ENCODE peak calls at places on chromosomes 11 and 22, in four cellular contexts. C, X, U and D are unnamed samples.

GRCh38 chr11:124119103-124119502 is 3.9 kb downstream of the VWA5A start:
- DNase-seq in C (no peak), X (no peak), U (no peak), D (no peak)

GRCh38 chr11:80958414-80958813 is 1517.6 kb upstream of the TENM4 start:
- DNase-seq in C (peak; percentile 3), X (no peak), U (peak; percentile 69), D (no peak)

GRCh38 chr22:24952837-24953293 is 349 bp downstream of the KIAA1671 start:
- DNase-seq in C (no peak), X (peak; percentile 36), U (peak; percentile 58), D (no peak)

GRCh38 chr22:41910599-41911291 is 4.1 kb downstream of the SHISA8 start:
- DNase-seq in C (no peak), X (no peak), U (peak; percentile 24), D (peak; percentile 32)

GRCh38 chr11:113677648-113678047 is 28.5 kb downstream of the TMPRSS5 start:
- DNase-seq in C (no peak), X (no peak), U (no peak), D (no peak)

GRCh38 chr22:41415554-41415953 is 31.0 kb downstream of the TOB2 start:
- DNase-seq in C (no peak), X (no peak), U (no peak), D (no peak)

GRCh38 chr11:67267188-67268035 is 1.1 kb downstream of the GRK2 start:
- DNase-seq in C (no peak), X (no peak), U (no peak), D (no peak)

GRCh38 chr22:20868225-20868944 is 9.6 kb downstream of the SNAP29 start:
- DNase-seq in C (no peak), X (no peak), U (peak; percentile 52), D (no peak)

GRCh38 chr11:35214792-35215193 is 75.8 kb downstream of the CD44 start:
- DNase-seq in C (peak; percentile 98), X (no peak), U (peak; percentile 57), D (no peak)

GRCh38 chr22:41856484-41856883 is 23.6 kb downstream of the SREBF2 start:
- DNase-seq in C (no peak), X (no peak), U (no peak), D (no peak)

GRCh38 chr11:17208257-17208999 is 642 bp upstream of the PIK3C2A start:
- DNase-seq in C (peak; percentile 43), X (peak; percentile 56), U (peak; percentile 72), D (no peak)

GRCh38 chr11:110032957-110033570 is 60.1 kb upstream of the ZC3H12C start:
- DNase-seq in C (no peak), X (no peak), U (no peak), D (no peak)

GRCh38 chr11:68380786-68381622 is 68.6 kb downstream of the LRP5 start:
- DNase-seq in C (no peak), X (no peak), U (peak; percentile 38), D (no peak)

GRCh38 chr11:113951487-113951886 is 23.4 kb upstream of the HTR3A start:
- DNase-seq in C (no peak), X (no peak), U (no peak), D (no peak)

GRCh38 chr22:24482586-24482985 is 12.5 kb upstream of the UPB1 start:
- DNase-seq in C (peak; percentile 57), X (no peak), U (peak; percentile 80), D (no peak)

GRCh38 chr11:130133716-130134115 is 25.9 kb upstream of the ST14 start:
- DNase-seq in C (no peak), X (no peak), U (no peak), D (no peak)

GRCh38 chr22:17217179-17217578 is 2.1 kb downstream of the ADA2 start:
- DNase-seq in C (no peak), X (no peak), U (no peak), D (no peak)

GRCh38 chr22:19691721-19692341 is 22.5 kb upstream of the SEPTIN5 start:
- DNase-seq in C (peak; percentile 15), X (no peak), U (peak; percentile 85), D (peak; percentile 37)

GRCh38 chr11:22634897-22635629 is 9.4 kb upstream of the FANCF start:
- DNase-seq in C (no peak), X (no peak), U (no peak), D (no peak)

GRCh38 chr11:69337211-69337721 is 43.3 kb downstream of the MYEOV start:
- DNase-seq in C (no peak), X (no peak), U (peak; percentile 57), D (no peak)

GRCh38 chr22:48389916-48390315 is 1437.8 kb downstream of the BRD1 start:
- DNase-seq in C (no peak), X (no peak), U (no peak), D (no peak)

GRCh38 chr11:133418218-133418617 is 114.1 kb downstream of the OPCML start:
- DNase-seq in C (no peak), X (no peak), U (no peak), D (no peak)

GRCh38 chr22:25318081-25318823 is 98.8 kb downstream of the CRYBB2 start:
- DNase-seq in C (no peak), X (no peak), U (no peak), D (no peak)

GRCh38 chr11:63573881-63574855 is 11.0 kb upstream of the PLAAT2 start:
- DNase-seq in C (peak; percentile 19), X (no peak), U (peak; percentile 95), D (no peak)

GRCh38 chr22:49576241-49577141 is 251.2 kb downstream of the BRD1 start:
- DNase-seq in C (no peak), X (no peak), U (no peak), D (no peak)

GRCh38 chr11:11960687-11961086 is 47.7 kb downstream of the DKK3 start:
- DNase-seq in C (no peak), X (no peak), U (no peak), D (no peak)

GRCh38 chr11:68025047-68025446 is 5.4 kb upstream of the NDUFS8 start:
- DNase-seq in C (no peak), X (no peak), U (no peak), D (no peak)

GRCh38 chr11:118531597-118532084 is 649 bp downstream of the TMEM25 start:
- DNase-seq in C (no peak), X (no peak), U (no peak), D (no peak)

GRCh38 chr11:26712497-26712896 is 9.4 kb downstream of the SLC5A12 start:
- DNase-seq in C (no peak), X (no peak), U (peak; percentile 48), D (no peak)

GRCh38 chr11:123487157-123487744 is 57.2 kb downstream of the GRAMD1B start:
- DNase-seq in C (no peak), X (no peak), U (no peak), D (no peak)

GRCh38 chr11:69888671-69889076 is 69.5 kb upstream of the FGF3 start:
- DNase-seq in C (peak; percentile 43), X (peak; percentile 71), U (peak; percentile 55), D (peak; percentile 89)

GRCh38 chr11:123251656-123252344 is 56.8 kb upstream of the CLMP start:
- DNase-seq in C (no peak), X (no peak), U (peak; percentile 76), D (no peak)

GRCh38 chr22:30516731-30517130 is 11.2 kb upstream of the SEC14L4 start:
- DNase-seq in C (no peak), X (no peak), U (no peak), D (no peak)

GRCh38 chr22:37244922-37245722 is 1.1 kb upstream of the RAC2 start:
- DNase-seq in C (no peak), X (no peak), U (no peak), D (no peak)

GRCh38 chr11:109806205-109806604 is 287.0 kb upstream of the ZC3H12C start:
- DNase-seq in C (no peak), X (no peak), U (no peak), D (no peak)

GRCh38 chr11:1478544-1478943 is 8.0 kb downstream of the MOB2 start:
- DNase-seq in C (no peak), X (no peak), U (no peak), D (no peak)

GRCh38 chr11:17401841-17402240 is 13.4 kb upstream of the KCNJ11 start:
- DNase-seq in C (no peak), X (no peak), U (no peak), D (no peak)

GRCh38 chr11:122207921-122208764 is 92.1 kb upstream of the BLID start:
- DNase-seq in C (no peak), X (no peak), U (peak; percentile 72), D (no peak)

GRCh38 chr22:46614070-46614931 is 5.9 kb upstream of the GRAMD4 start:
- DNase-seq in C (no peak), X (no peak), U (no peak), D (no peak)

GRCh38 chr11:113073290-113073953 is 112.2 kb downstream of the NCAM1 start:
- DNase-seq in C (no peak), X (no peak), U (no peak), D (no peak)

DNA sequence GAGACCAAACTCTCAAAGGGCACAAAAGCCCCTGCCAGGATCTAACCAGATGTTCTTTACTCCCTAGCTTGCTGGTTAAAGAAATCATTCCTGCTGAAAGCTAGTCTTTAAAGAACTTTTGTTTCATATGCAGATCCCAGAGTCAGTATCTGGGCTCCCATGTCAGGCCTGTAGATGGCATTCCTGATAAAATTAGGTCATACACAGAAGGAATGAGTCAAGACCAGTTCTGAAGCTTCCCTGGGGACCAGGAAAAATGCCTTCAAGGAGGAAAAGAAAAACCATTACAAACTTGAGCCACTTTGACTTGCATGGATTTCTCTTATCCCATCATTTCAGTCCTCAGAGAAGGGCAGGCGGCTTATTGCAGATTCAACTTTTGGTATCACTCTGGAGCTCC is 5.9 kb downstream of the DBX1 start:
- DNase-seq in C (no peak), X (no peak), U (no peak), D (no peak)
- TF ChIP-seq CTCF in C (no peak), X (no peak), U (no peak), D (no peak)

GRCh38 chr11:75350743-75351540 is 519 bp downstream of the ARRB1 start:
- DNase-seq in C (no peak), X (no peak), U (peak; percentile 41), D (peak; percentile 40)
- TF ChIP-seq CTCF in C (no peak), X (peak; percentile 32), U (no peak), D (no peak)

GRCh38 chr11:8234425-8234821 is 29.3 kb downstream of the LMO1 start:
- DNase-seq in C (no peak), X (no peak), U (no peak), D (no peak)
- TF ChIP-seq CTCF in C (peak; percentile 13), X (no peak), U (no peak), D (no peak)

DNA sequence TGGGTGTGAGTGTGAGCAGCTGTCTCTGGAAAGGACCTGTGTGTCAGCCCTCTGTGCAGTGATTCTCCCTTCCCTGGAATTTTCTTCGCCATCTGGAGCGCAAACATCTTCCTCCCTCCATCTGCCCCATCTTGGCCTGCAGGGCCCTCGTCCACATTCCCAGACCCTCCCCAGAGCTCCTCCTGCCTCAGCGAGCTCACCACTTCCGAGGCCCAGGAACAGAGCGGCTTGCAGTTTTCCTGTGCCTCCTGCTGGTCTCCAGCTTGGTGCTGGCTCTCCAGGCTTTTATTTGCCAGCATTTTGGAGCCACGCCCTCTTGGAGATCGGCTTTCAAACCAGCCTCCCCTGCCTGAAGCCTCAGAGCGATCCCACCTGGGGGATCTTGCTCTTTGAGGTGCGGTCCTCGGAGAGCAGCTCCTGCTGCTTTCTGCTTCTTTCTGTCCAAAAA is at the start of gene GPHA2:
- DNase-seq in C (no peak), X (no peak), U (peak; percentile 45), D (peak; percentile 64)
- TF ChIP-seq CTCF in C (no peak), X (no peak), U (peak; percentile 17), D (no peak)

GRCh38 chr22:35253946-35254345 is 3.3 kb upstream of the HMGXB4 start:
- DNase-seq in C (no peak), X (no peak), U (no peak), D (no peak)

GRCh38 chr22:35258144-35258988 is 1.1 kb downstream of the HMGXB4 start:
- DNase-seq in C (peak; percentile 18), X (no peak), U (peak; percentile 33), D (peak; percentile 49)

GRCh38 chr22:35257002-35257320 is 332 bp upstream of the HMGXB4 start:
- DNase-seq in C (no peak), X (no peak), U (no peak), D (no peak)

GRCh38 chr22:35257321-35258143 is at the start of gene HMGXB4:
- DNase-seq in C (peak; percentile 76), X (peak; percentile 76), U (peak; percentile 89), D (peak; percentile 86)
- TF ChIP-seq CTCF in C (no peak), X (peak; percentile 38), U (peak; percentile 5), D (no peak)